ENCODE peak calls at places on chromosomes 2 and 18, in four cellular contexts. P is HepG2, S is GM12878, A is K562. G is an unnamed sample.

GRCh38 chr2:43676322-43677050 is at the start of gene C1GALT1C1L:
- DNase-seq in P (peak; percentile 22), S (no peak), A (peak; percentile 62), G (no peak)

GRCh38 chr2:176496756-176497155 is 227.5 kb downstream of the MTX2 start:
- DNase-seq in P (no peak), S (no peak), A (no peak), G (no peak)

GRCh38 chr2:52473526-52473925 is 1294.1 kb upstream of the CHAC2 start:
- DNase-seq in P (no peak), S (no peak), A (no peak), G (no peak)

GRCh38 chr2:60540054-60540453 is 13.4 kb downstream of the BCL11A start:
- DNase-seq in P (no peak), S (no peak), A (no peak), G (no peak)

GRCh38 chr18:46173393-46174316 is 69.5 kb downstream of the HAUS1 start:
- DNase-seq in P (peak; percentile 87), S (peak; percentile 48), A (peak; percentile 79), G (peak; percentile 98)

GRCh38 chr2:592737-593136 is 84.5 kb downstream of the TMEM18 start:
- DNase-seq in P (no peak), S (no peak), A (no peak), G (no peak)

GRCh38 chr2:221096651-221097567 is 475.2 kb downstream of the EPHA4 start:
- DNase-seq in P (no peak), S (no peak), A (no peak), G (no peak)

GRCh38 chr18:518081-518480 is 17.6 kb upstream of the COLEC12 start:
- DNase-seq in P (no peak), S (no peak), A (no peak), G (no peak)

GRCh38 chr2:102082591-102083586 is 59.7 kb upstream of the IL1R1 start:
- DNase-seq in P (peak; percentile 67), S (peak; percentile 88), A (no peak), G (no peak)

GRCh38 chr2:237591379-237591881 is 896 bp upstream of the RAB17 start:
- DNase-seq in P (no peak), S (no peak), A (no peak), G (no peak)

GRCh38 chr2:223594259-223594658 is 7.9 kb downstream of the SCG2 start:
- DNase-seq in P (no peak), S (no peak), A (no peak), G (no peak)

GRCh38 chr2:241935314-241935713 is 65.8 kb downstream of the RTP5 start:
- DNase-seq in P (no peak), S (no peak), A (peak; percentile 18), G (no peak)

GRCh38 chr2:112055833-112056625 is 960 bp downstream of the TMEM87B start:
- DNase-seq in P (peak; percentile 69), S (no peak), A (peak; percentile 24), G (no peak)

GRCh38 chr2:9082158-9082557 is 78.7 kb upstream of the MBOAT2 start:
- DNase-seq in P (no peak), S (no peak), A (no peak), G (no peak)

GRCh38 chr2:126971481-126972271 is 73.0 kb downstream of the TEX51 start:
- DNase-seq in P (peak; percentile 58), S (no peak), A (peak; percentile 82), G (peak; percentile 90)

GRCh38 chr2:27549303-27549702 is 33.5 kb upstream of the ZNF512 start:
- DNase-seq in P (peak; percentile 32), S (no peak), A (no peak), G (no peak)

GRCh38 chr2:75559633-75560021 is 1.1 kb downstream of the EVA1A start:
- DNase-seq in P (no peak), S (no peak), A (no peak), G (no peak)

GRCh38 chr18:47832348-47832747 is 98.1 kb downstream of the SMAD2 start:
- DNase-seq in P (no peak), S (no peak), A (no peak), G (no peak)

GRCh38 chr2:15159751-15160177 is 401.4 kb downstream of the NBAS start:
- DNase-seq in P (peak; percentile 49), S (no peak), A (peak; percentile 34), G (no peak)

GRCh38 chr18:64273724-64274123 is 124.8 kb upstream of the LINC00305 start:
- DNase-seq in P (no peak), S (no peak), A (no peak), G (peak; percentile 19)
- TF ChIP-seq GABPA in P (no peak), S (no peak), A (no peak), G (no peak)

DNA sequence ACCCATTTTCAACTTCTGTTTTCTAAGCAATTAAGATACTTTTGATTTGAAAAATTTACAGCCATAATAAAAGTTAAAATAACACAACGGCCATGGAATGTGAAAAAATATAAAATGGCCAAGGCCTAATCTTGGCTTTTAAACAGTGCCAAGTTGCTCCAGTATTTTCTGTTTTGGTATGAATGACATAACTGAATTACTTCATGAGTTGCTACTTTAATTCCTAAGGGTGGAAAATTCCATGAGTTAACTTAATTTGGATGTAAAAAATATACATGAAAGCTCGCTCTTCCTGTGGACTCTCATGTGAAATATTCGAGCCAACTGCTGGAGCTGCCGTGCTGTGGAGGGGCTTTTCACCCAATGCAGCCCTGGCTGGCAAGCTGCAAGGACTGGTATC is 285.9 kb upstream of the CCDC68 start:
- DNase-seq in P (no peak), S (no peak), A (no peak), G (no peak)
- TF ChIP-seq ATF2 in P (no peak), S (no peak), A (no peak), G (no peak)

GRCh38 chr2:216585441-216585840 is 47.8 kb upstream of the IGFBP2 start:
- DNase-seq in P (no peak), S (no peak), A (no peak), G (no peak)

GRCh38 chr2:216583606-216584005 is 49.6 kb upstream of the IGFBP2 start:
- DNase-seq in P (no peak), S (no peak), A (no peak), G (no peak)

GRCh38 chr2:216584112-216584511 is 49.1 kb upstream of the IGFBP2 start:
- DNase-seq in P (peak; percentile 38), S (no peak), A (no peak), G (no peak)

GRCh38 chr2:216578325-216578724 is 54.9 kb upstream of the IGFBP2 start:
- DNase-seq in P (no peak), S (no peak), A (no peak), G (no peak)

DNA sequence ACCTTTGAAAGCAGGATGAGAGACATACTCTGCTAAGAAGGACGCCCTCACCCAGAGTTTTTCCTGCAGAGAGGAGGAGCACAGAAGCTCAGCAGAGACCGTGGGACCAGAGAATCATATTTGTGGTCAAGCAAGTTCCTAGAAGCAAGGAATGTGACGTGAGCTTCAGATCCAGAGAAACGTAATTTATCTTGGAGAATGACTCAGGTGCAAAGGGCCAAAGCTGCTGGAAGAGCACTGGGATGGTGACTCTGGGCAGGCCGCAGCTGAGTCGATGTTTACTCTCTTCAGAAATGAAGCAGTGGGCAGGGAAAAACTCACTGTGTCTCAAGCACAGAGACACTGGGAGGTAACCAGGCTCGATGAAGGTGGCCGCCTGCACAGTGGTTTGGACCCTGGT is 50.1 kb upstream of the IGFBP2 start:
- DNase-seq in P (no peak), S (no peak), A (no peak), G (no peak)
- TF ChIP-seq GABPA in P (no peak), S (no peak), A (no peak), G (no peak)

GRCh38 chr2:11412449-11412810 is 53.5 kb downstream of the E2F6 start:
- DNase-seq in P (no peak), S (no peak), A (no peak), G (no peak)

GRCh38 chr2:11411244-11411643 is 54.7 kb downstream of the E2F6 start:
- DNase-seq in P (no peak), S (no peak), A (no peak), G (no peak)

GRCh38 chr2:11410101-11410500 is 55.9 kb downstream of the E2F6 start:
- DNase-seq in P (no peak), S (no peak), A (no peak), G (no peak)

GRCh38 chr2:11409184-11409959 is 56.6 kb downstream of the E2F6 start:
- DNase-seq in P (no peak), S (no peak), A (no peak), G (no peak)

GRCh38 chr2:11411768-11412448 is 54.1 kb downstream of the E2F6 start:
- DNase-seq in P (peak; percentile 65), S (no peak), A (peak; percentile 53), G (no peak)
- TF ChIP-seq ATF2 in P (peak; percentile 40), S (no peak), A (no peak), G (no peak)

GRCh38 chr2:219116776-219117646 is 43.6 kb downstream of the NHEJ1 start:
- DNase-seq in P (peak; percentile 88), S (no peak), A (no peak), G (no peak)

GRCh38 chr2:219122197-219122965 is 38.2 kb downstream of the NHEJ1 start:
- DNase-seq in P (no peak), S (no peak), A (no peak), G (no peak)

GRCh38 chr2:219118504-219118903 is 42.1 kb downstream of the NHEJ1 start:
- DNase-seq in P (no peak), S (no peak), A (no peak), G (no peak)

GRCh38 chr2:219120082-219120481 is 40.5 kb downstream of the NHEJ1 start:
- DNase-seq in P (no peak), S (no peak), A (no peak), G (no peak)

GRCh38 chr2:219119422-219120043 is 41.1 kb downstream of the NHEJ1 start:
- DNase-seq in P (peak; percentile 62), S (peak; percentile 5), A (peak; percentile 50), G (peak; percentile 79)
- TF ChIP-seq GABPA in P (no peak), S (no peak), A (no peak), G (no peak)

GRCh38 chr2:149036507-149037293 is 1.8 kb upstream of the LYPD6B start:
- DNase-seq in P (no peak), S (no peak), A (no peak), G (no peak)

GRCh38 chr2:149040451-149040850 is 2.0 kb downstream of the LYPD6B start:
- DNase-seq in P (peak; percentile 24), S (no peak), A (peak; percentile 72), G (peak; percentile 34)

GRCh38 chr2:149037851-149038250 is 648 bp upstream of the LYPD6B start:
- DNase-seq in P (no peak), S (no peak), A (no peak), G (no peak)

GRCh38 chr2:149039213-149039724 is 770 bp downstream of the LYPD6B start:
- DNase-seq in P (no peak), S (no peak), A (no peak), G (no peak)

DNA sequence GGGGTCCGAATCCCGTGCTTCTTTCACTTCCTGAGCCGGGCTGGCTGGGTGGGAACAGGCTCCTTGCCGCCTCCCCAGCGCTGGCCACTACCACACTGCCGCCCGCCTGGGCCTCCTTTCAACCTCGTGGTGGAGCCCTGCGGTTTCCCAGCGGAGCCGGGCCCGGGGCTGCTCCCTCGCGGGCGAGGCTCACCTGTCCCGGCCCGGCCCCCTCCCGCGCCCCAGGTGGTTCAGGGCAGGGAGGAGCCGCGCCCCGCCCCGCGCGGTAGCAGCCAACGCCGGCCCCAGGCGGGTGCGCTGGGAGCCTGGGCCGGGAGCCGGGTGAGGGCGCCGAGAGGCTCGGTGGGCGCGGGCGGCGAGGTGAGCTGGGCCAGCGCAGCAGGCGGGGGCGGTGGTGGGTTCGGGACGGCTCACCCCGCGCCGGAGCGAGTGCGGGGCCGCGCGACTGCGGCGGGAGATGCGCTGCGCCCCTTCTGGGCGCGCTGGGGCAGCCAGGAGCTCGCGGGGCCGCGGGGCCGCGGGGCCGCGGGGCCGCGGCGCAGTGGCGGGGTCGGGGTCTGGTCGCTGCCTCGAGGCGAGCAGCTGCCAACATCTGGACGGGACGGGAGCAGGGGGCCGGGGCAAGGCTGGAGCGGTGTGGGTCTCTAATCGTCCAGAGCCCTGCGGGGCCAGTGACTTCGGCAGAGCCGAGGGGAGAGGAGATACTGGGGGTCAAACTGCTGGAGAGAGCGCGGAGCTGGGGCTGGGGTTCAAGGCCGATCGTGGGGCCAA is at the start of gene LYPD6B:
- DNase-seq in P (no peak), S (no peak), A (peak; percentile 38), G (no peak)
- TF ChIP-seq ATF2 in P (no peak), S (no peak), A (no peak), G (no peak)